ENCODE peak calls at places on chromosomes 13 and 19, in ten cellular contexts. T, X, Y, G, W, F, O, P, I and V are unnamed samples.

GRCh38 chr19:4916292-4917082 is 7.2 kb downstream of the UHRF1 start:
- DNase-seq in O (no peak), X (no peak), Y (no peak), W (no peak), P (no peak), I (peak; percentile 22), T (peak; percentile 71), G (no peak), F (no peak), V (no peak)

GRCh38 chr19:46081928-46082727 is 41.3 kb upstream of the IGFL4 start:
- DNase-seq in W (no peak), I (no peak), T (no peak), F (no peak), O (peak; percentile 55), P (peak; percentile 75), X (peak; percentile 79), Y (no peak), G (no peak), V (peak; percentile 43)

GRCh38 chr19:10567696-10568443 is 909 bp downstream of the CDKN2D start:
- DNase-seq in G (no peak), P (no peak), I (no peak), W (no peak), Y (no peak), F (no peak), T (no peak), X (peak; percentile 32), O (no peak), V (no peak)

GRCh38 chr19:8335343-8336071 is 7.6 kb downstream of the KANK3 start:
- DNase-seq in I (peak; percentile 20), G (peak; percentile 68), O (no peak), Y (no peak), T (no peak), W (no peak), X (peak; percentile 12), F (peak; percentile 46), P (peak; percentile 66), V (no peak)

GRCh38 chr19:39405930-39406655 is 554 bp upstream of the ZFP36 start:
- DNase-seq in T (peak; percentile 97), Y (no peak), X (peak; percentile 67), G (no peak), F (peak; percentile 27), P (no peak), O (no peak), I (peak; percentile 89), W (peak; percentile 91), V (no peak)

GRCh38 chr13:40790232-40790631 is 821 bp downstream of the SLC25A15 start:
- DNase-seq in T (no peak), I (no peak), P (no peak), O (no peak), Y (no peak), W (no peak), G (no peak), X (no peak), F (no peak), V (no peak)

GRCh38 chr13:44719857-44720671 is 143.9 kb upstream of the TSC22D1 start:
- DNase-seq in P (peak; percentile 22), I (no peak), Y (no peak), X (peak; percentile 88), O (peak; percentile 25), W (no peak), G (no peak), F (no peak), T (no peak), V (no peak)

GRCh38 chr19:7223429-7223828 is 70.8 kb downstream of the INSR start:
- DNase-seq in O (no peak), P (no peak), T (no peak), G (no peak), X (no peak), F (no peak), W (no peak), Y (no peak), I (no peak), V (no peak)

GRCh38 chr13:44504146-44504545 is 72.0 kb downstream of the TSC22D1 start:
- DNase-seq in F (no peak), I (no peak), X (no peak), G (no peak), T (no peak), O (no peak), Y (no peak), W (no peak), P (no peak), V (no peak)

GRCh38 chr19:45901432-45901903 is 945 bp downstream of the MYPOP start:
- DNase-seq in O (peak; percentile 55), P (no peak), Y (no peak), X (peak; percentile 80), I (peak; percentile 48), G (peak; percentile 78), F (no peak), T (peak; percentile 36), W (peak; percentile 68), V (peak; percentile 54)

GRCh38 chr19:50315773-50316448 is 13.3 kb downstream of the KCNC3 start:
- DNase-seq in T (no peak), Y (no peak), G (peak; percentile 21), X (peak; percentile 32), O (no peak), I (no peak), P (peak; percentile 76), F (no peak), W (no peak), V (peak; percentile 34)

GRCh38 chr19:50312967-50313811 is 16.0 kb downstream of the KCNC3 start:
- DNase-seq in F (no peak), P (no peak), X (no peak), G (peak; percentile 44), W (no peak), O (no peak), T (no peak), I (no peak), Y (no peak), V (no peak)

GRCh38 chr19:50313812-50314536 is 15.2 kb downstream of the KCNC3 start:
- DNase-seq in O (no peak), Y (no peak), X (no peak), P (no peak), F (peak; percentile 42), T (no peak), G (peak; percentile 61), I (no peak), W (no peak), V (no peak)

GRCh38 chr19:50317115-50317514 is 12.1 kb downstream of the KCNC3 start:
- DNase-seq in W (no peak), Y (no peak), F (no peak), P (no peak), I (no peak), G (no peak), X (no peak), O (no peak), T (no peak), V (no peak)

DNA sequence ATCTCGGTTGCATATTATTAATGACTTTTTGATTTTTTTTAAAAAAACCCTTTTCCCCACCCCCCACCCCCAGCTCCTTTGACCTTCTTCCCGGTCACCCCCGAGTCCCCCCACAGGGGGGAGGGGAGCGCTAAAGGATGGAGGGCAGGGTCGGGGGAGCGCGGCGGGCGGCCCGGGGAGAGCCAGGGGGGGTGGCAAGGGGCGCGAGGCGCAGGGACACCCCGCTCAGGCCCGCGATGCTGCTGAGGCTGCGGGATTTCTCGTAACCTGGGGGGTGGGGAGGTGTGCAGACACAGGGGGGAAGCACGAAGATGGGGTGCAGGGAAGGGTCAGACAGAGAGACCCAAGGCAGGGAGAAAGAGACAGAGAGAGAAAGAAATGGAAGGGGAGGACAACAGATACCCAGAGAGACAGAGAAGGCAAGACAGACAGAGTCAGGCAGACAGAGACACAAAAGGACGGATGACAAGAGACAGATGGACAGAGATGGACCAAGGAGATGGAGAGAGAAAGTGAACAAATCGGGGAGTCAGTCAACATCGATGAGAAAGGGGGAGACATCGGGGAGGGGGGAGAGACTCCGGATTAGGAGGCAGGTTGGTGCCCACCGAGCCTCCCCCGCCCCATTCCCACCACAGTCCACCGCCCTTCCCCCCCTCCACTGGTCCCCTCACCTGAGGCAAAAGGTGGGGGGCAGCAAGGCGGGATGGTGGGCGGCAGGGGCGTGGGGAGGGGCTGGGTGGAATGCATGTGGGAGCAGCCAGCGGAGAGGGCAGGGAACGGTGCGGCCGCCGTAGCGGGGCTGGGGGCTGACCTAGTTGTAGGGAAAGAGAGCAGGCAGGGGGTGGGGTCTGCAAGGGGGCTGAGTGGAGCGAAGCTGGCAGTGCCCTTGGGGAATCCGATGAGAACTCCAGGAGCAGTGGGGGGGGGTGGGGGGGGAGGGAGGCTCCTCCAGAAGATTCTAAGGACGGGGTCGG is 14.2 kb downstream of the KCNC3 start:
- DNase-seq in I (no peak), P (no peak), X (no peak), W (no peak), T (no peak), Y (no peak), F (no peak), O (no peak), G (peak; percentile 71), V (no peak)
- H3K4me1 ChIP-seq in I (no peaks in the 10 kb centered on the region), P (peaks cover 23% of the 10 kb centered on the region), X (no peaks in the 10 kb centered on the region), W (no peaks in the 10 kb centered on the region), T (peaks cover 4% of the 10 kb centered on the region), Y (no peaks in the 10 kb centered on the region), F (peaks cover 3% of the 10 kb centered on the region), O (peaks cover 9% of the 10 kb centered on the region), G (no peaks in the 10 kb centered on the region), V (no peaks in the 10 kb centered on the region)

DNA sequence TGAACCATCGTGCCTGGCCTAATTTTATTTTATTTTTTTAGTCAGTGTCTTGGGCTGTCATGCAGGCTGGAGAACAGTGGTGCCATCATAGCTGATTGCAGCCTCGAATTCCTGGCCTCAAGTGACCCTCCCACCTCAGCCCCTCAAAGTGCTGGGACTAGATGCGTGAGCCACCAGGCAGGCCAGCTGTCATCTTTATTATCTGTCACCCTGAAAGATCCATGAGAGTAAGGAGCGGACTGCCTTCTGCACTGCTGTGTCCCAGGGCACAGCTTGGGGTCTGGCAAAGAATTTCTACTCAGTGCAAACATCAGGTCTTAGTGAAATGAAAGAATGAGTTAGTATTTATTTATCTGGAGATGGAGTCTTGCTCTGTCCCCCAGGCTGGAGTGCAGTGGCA is 9.5 kb upstream of the TLE5 start:
- DNase-seq in I (no peak), T (no peak), G (no peak), X (no peak), W (no peak), O (no peak), P (no peak), Y (no peak), F (no peak), V (no peak)
- H3K4me1 ChIP-seq in I (no peaks in the 10 kb centered on the region), T (peaks cover 5% of the 10 kb centered on the region), G (no peaks in the 10 kb centered on the region), X (no peaks in the 10 kb centered on the region), W (peaks cover 20% of the 10 kb centered on the region), O (peaks cover 9% of the 10 kb centered on the region), P (no peaks in the 10 kb centered on the region), Y (no peaks in the 10 kb centered on the region), F (no peaks in the 10 kb centered on the region), V (peaks cover 10% of the 10 kb centered on the region)

GRCh38 chr13:110305544-110305943 is 1.4 kb downstream of the COL4A1 start:
- DNase-seq in G (no peak), W (no peak), O (no peak), P (no peak), I (no peak), Y (no peak), T (no peak), F (peak; percentile 4), X (no peak), V (no peak)
- H3K4me1 ChIP-seq in G (no peaks in the 10 kb centered on the region), W (peaks cover 14% of the 10 kb centered on the region), O (peaks cover 67% of the 10 kb centered on the region), P (peaks cover 47% of the 10 kb centered on the region), I (no peaks in the 10 kb centered on the region), Y (peaks cover 3% of the 10 kb centered on the region), T (no peaks in the 10 kb centered on the region), F (peaks cover 26% of the 10 kb centered on the region), X (peaks cover 48% of the 10 kb centered on the region), V (no peaks in the 10 kb centered on the region)

DNA sequence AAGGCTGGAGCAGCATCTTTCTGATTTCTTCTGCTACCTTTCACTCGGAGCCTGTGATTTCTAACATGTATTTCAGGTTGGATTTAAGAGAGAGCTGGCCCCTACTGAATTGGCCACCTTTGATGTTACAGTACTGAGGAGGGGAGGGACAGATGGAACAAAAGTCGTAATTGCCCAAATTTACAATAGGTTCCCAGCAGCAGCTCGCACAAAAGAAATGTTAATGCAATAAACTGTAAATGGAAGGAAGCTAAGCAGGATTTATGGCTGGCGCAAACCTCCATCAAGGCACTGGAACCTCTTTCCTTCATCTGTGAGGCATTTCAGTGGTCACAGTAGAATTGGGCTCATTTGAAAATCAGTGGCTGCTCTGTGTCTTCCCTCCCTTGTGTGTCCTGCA is 192.5 kb downstream of the TM9SF2 start:
- DNase-seq in O (no peak), W (no peak), P (no peak), Y (no peak), T (no peak), X (no peak), I (no peak), G (no peak), F (no peak), V (no peak)
- H3K4me1 ChIP-seq in O (no peaks in the 10 kb centered on the region), W (no peaks in the 10 kb centered on the region), P (no peaks in the 10 kb centered on the region), Y (no peaks in the 10 kb centered on the region), T (no peaks in the 10 kb centered on the region), X (no peaks in the 10 kb centered on the region), I (no peaks in the 10 kb centered on the region), G (no peaks in the 10 kb centered on the region), F (no peaks in the 10 kb centered on the region), V (no peaks in the 10 kb centered on the region)